ENCODE peak calls at places on chromosomes 16 and 17, in five cellular contexts. O, M, L, Y and S are unnamed samples.

GRCh38 chr17:67628580-67629013 is 89.1 kb upstream of the NOL11 start:
- DNase-seq in O (no peak), M (no peak), L (no peak), Y (peak; percentile 64), S (no peak)

GRCh38 chr17:74637912-74638311 is 14.4 kb upstream of the CD300E start:
- DNase-seq in O (no peak), M (no peak), L (no peak), Y (no peak), S (no peak)

GRCh38 chr17:64004218-64004770 is 6.1 kb downstream of the PRR29 start:
- DNase-seq in O (no peak), M (no peak), L (no peak), Y (no peak), S (no peak)

GRCh38 chr16:56226840-56227525 is 35.7 kb downstream of the GNAO1 start:
- DNase-seq in O (no peak), M (no peak), L (no peak), Y (no peak), S (no peak)

GRCh38 chr17:28497931-28498330 is 8.2 kb upstream of the FOXN1 start:
- DNase-seq in O (peak; percentile 65), M (no peak), L (peak; percentile 58), Y (no peak), S (no peak)

GRCh38 chr16:81035975-81036750 is 521 bp downstream of the ATMIN start:
- DNase-seq in O (peak; percentile 18), M (peak; percentile 29), L (peak; percentile 3), Y (peak; percentile 80), S (peak; percentile 39)

GRCh38 chr17:41932821-41933389 is 2.5 kb downstream of the ODAD4 start:
- DNase-seq in O (no peak), M (no peak), L (no peak), Y (no peak), S (no peak)

GRCh38 chr16:17392127-17392856 is 78.5 kb downstream of the XYLT1 start:
- DNase-seq in O (no peak), M (no peak), L (no peak), Y (no peak), S (no peak)

GRCh38 chr17:46057366-46057765 is 58.3 kb downstream of the STH start:
- DNase-seq in O (no peak), M (peak; percentile 64), L (peak; percentile 27), Y (no peak), S (no peak)

GRCh38 chr16:28324235-28324886 is 32.0 kb downstream of the SBK1 start:
- DNase-seq in O (no peak), M (no peak), L (peak; percentile 76), Y (no peak), S (no peak)

GRCh38 chr17:81042606-81043005 is 7.7 kb downstream of the BAIAP2 start:
- DNase-seq in O (no peak), M (no peak), L (no peak), Y (peak; percentile 76), S (no peak)

GRCh38 chr17:81040791-81041337 is 5.9 kb downstream of the BAIAP2 start:
- DNase-seq in O (no peak), M (peak; percentile 49), L (peak; percentile 11), Y (peak; percentile 77), S (no peak)

GRCh38 chr17:81039096-81039495 is 4.1 kb downstream of the BAIAP2 start:
- DNase-seq in O (no peak), M (no peak), L (no peak), Y (no peak), S (no peak)

GRCh38 chr17:81037783-81038733 is 3.1 kb downstream of the BAIAP2 start:
- DNase-seq in O (peak; percentile 86), M (no peak), L (no peak), Y (no peak), S (no peak)

DNA sequence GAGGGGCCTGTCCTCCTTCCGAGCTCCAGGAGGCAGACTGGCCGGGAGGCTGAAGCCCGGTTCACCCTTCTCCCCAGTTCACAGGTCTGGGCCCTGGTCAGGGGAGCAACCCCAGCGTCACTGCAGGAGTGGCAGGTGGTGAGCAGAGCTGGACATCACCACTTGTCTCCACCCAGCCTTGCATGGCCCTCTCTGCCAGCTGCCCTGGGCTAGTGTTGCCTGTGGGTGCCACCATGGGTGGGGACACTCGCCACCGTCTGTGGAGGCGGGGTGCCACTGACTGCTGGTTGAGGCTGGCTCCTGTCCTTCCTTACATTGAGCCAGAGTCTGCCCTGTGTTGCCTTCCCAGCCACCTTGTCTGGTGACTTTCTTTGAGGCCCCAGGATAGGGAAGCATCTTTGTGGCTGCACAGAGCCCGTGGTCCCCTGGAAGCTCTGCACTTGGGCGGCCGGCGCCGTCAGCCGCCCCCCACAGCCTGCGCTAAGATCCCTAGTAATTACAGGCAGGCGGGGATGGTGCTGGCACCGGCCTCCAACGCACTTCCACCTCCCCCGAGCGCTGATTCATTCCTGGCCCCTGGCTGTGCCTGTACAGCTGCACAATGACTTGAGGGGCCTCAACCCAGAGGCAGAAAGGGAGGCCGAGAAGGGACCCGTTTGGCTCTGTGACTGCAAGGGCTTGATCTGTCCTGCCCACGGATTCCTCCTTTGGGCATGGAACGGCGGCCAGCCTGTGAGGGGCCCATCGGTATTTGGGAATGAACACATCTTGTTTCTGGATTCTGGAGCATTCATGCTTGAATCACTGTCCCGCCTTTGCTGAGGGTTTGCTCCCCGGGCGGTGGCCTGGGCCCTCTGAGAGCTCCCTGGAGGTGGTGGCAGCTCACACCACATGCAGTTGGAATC is 5.2 kb downstream of the BAIAP2 start:
- DNase-seq in O (peak; percentile 82), M (peak; percentile 82), L (peak; percentile 65), Y (no peak), S (no peak)
- H3K79me2 ChIP-seq in O (peaks cover 86% of the 10 kb centered on the region), M (peaks cover 36% of the 10 kb centered on the region), L (peaks cover 97% of the 10 kb centered on the region), Y (peaks cover 53% of the 10 kb centered on the region), S (no peaks in the 10 kb centered on the region)

GRCh38 chr16:2704166-2704982 is 15.7 kb downstream of the PRSS27 start:
- DNase-seq in O (no peak), M (no peak), L (no peak), Y (no peak), S (no peak)
- H3K27ac ChIP-seq in O (no peak overlapping the region), M (no peak overlapping the region), L (no peak overlapping the region), Y (no peak overlapping the region), S (no peak overlapping the region)

GRCh38 chr17:2503627-2504026 is 8.1 kb downstream of the METTL16 start:
- DNase-seq in O (no peak), M (no peak), L (no peak), Y (no peak), S (no peak)
- H3K79me2 ChIP-seq in O (peaks cover 55% of the 10 kb centered on the region), M (peaks cover 18% of the 10 kb centered on the region), L (peaks cover 43% of the 10 kb centered on the region), Y (peaks cover 56% of the 10 kb centered on the region), S (peaks cover 61% of the 10 kb centered on the region)

GRCh38 chr17:40451420-40451819 is 8.2 kb downstream of the IGFBP4 start:
- DNase-seq in O (no peak), M (peak; percentile 88), L (no peak), Y (peak; percentile 89), S (no peak)

GRCh38 chr17:40452074-40452787 is 9.0 kb downstream of the IGFBP4 start:
- DNase-seq in O (no peak), M (peak; percentile 99), L (no peak), Y (no peak), S (no peak)

GRCh38 chr17:40453881-40454630 is 10.8 kb downstream of the IGFBP4 start:
- DNase-seq in O (no peak), M (peak; percentile 66), L (no peak), Y (no peak), S (no peak)

GRCh38 chr17:40450175-40450574 is 6.9 kb downstream of the IGFBP4 start:
- DNase-seq in O (peak; percentile 43), M (no peak), L (peak; percentile 52), Y (no peak), S (peak; percentile 56)

DNA sequence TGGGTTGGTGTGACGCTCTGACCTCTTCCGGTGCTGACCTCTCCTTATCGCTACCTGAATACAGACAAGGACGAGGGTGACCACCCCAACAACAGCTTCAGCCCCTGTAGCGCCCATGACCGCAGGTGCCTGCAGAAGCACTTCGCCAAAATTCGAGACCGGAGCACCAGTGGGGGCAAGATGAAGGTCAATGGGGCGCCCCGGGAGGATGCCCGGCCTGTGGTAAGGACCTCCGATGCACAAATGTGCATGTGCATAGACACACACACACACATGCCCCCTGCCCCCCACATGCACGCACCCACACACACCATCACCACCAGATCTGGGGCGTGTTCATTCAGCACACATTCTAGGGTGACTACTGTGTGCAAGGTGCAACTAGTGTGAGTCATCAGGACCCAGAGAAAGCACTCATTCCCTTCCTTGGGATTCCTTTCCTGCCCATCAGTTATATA is 9.7 kb downstream of the IGFBP4 start:
- DNase-seq in O (no peak), M (peak; percentile 64), L (peak; percentile 45), Y (no peak), S (no peak)
- H3K27ac ChIP-seq in O (no peak overlapping the region), M (peak overlapping the region; percentile 91), L (peak overlapping the region; percentile 16), Y (peak overlapping the region; percentile 71), S (no peak overlapping the region)

GRCh38 chr17:30819941-30820705 is 4.4 kb downstream of the CRLF3 start:
- DNase-seq in O (no peak), M (no peak), L (no peak), Y (no peak), S (no peak)

GRCh38 chr17:30821751-30822723 is 2.5 kb downstream of the CRLF3 start:
- DNase-seq in O (no peak), M (no peak), L (no peak), Y (no peak), S (no peak)

GRCh38 chr17:30812218-30813177 is 12.0 kb downstream of the CRLF3 start:
- DNase-seq in O (no peak), M (peak; percentile 60), L (peak; percentile 52), Y (no peak), S (no peak)

DNA sequence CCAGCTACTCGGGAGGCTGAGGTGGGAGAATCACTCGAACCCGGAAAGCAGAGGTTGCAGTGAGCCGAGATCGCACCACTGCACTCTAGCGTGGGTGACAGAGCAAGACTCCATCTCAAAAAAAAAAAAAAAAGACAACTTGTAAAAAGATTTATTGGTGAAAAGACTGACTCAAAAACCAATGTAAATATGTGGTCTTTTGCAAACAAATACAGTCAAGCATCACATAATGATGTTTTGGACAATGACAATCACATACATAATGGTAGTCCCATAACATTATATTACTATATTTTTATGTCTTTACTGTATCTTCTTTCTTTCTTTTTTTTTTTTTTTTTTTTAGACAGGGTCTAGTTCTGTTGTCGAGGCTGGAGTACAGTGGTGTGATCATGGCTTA is 8.3 kb downstream of the CRLF3 start:
- DNase-seq in O (no peak), M (no peak), L (peak; percentile 52), Y (no peak), S (no peak)
- H3K79me2 ChIP-seq in O (peaks cover 51% of the 10 kb centered on the region), M (peaks cover 22% of the 10 kb centered on the region), L (peaks cover 23% of the 10 kb centered on the region), Y (peaks cover 94% of the 10 kb centered on the region), S (peaks cover 99% of the 10 kb centered on the region)

GRCh38 chr17:62179525-62180161 is 114.6 kb upstream of the MED13 start:
- DNase-seq in O (peak; percentile 29), M (peak; percentile 53), L (peak; percentile 95), Y (no peak), S (no peak)

GRCh38 chr17:62172492-62173291 is 107.6 kb upstream of the MED13 start:
- DNase-seq in O (no peak), M (no peak), L (no peak), Y (no peak), S (no peak)

GRCh38 chr17:62180772-62181171 is 115.7 kb upstream of the MED13 start:
- DNase-seq in O (no peak), M (no peak), L (no peak), Y (no peak), S (no peak)

DNA sequence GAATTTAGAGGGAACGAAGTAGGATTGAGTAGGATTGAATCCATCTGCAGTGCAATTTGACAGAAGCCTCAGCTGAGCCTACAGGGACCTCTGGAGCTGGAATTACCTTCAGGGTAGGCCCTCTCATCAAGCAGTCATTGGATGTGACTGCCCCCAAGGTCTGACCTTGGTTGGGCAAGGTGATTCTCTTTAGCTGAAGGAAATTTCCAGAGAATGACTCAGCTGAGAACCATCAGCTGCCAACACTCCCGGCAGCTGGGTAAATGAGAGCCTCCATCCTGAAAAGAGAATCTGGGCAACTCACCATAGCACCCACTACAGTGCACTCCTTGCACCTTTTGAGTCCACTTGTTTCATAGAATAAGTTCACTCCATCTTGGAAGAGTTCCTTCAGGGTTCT is 113.5 kb upstream of the MED13 start:
- DNase-seq in O (no peak), M (peak; percentile 25), L (peak; percentile 68), Y (no peak), S (no peak)
- H3K27ac ChIP-seq in O (peak overlapping the region; percentile 65), M (no peak overlapping the region), L (peak overlapping the region; percentile 31), Y (peak overlapping the region; percentile 52), S (no peak overlapping the region)